ENCODE peak calls at places on chromosome 20, in seven cellular contexts. S is SK-N-SH, R is GM12892, G is GM12891, K is HepG2, F is GM12878, I is H1. X is an unnamed sample.

GRCh38 chr20:37270586-37271420 is 9.2 kb upstream of the GHRH start:
- DNase-seq in K (peak; percentile 75), F (peak; percentile 79), I (no peak), S (no peak), G (peak; percentile 34), R (no peak), X (no peak)

GRCh38 chr20:35048739-35049138 is 43.9 kb downstream of the TRPC4AP start:
- DNase-seq in R (no peak), S (no peak), F (no peak), I (no peak), G (no peak), K (peak; percentile 80), X (no peak)

GRCh38 chr20:49748525-49748838 is 34.8 kb upstream of the B4GALT5 start:
- DNase-seq in S (no peak), K (no peak), F (no peak), G (no peak), R (no peak), I (no peak), X (no peak)

GRCh38 chr20:48875233-48875913 is 46.1 kb upstream of the ARFGEF2 start:
- DNase-seq in R (no peak), G (no peak), K (no peak), F (no peak), I (no peak), S (no peak), X (no peak)

GRCh38 chr20:19890358-19891117 is 126.6 kb upstream of the NAA20 start:
- DNase-seq in K (no peak), R (no peak), S (no peak), G (no peak), F (no peak), I (no peak), X (no peak)

GRCh38 chr20:41631826-41632225 is 13.6 kb upstream of the CHD6 start:
- DNase-seq in K (no peak), S (no peak), G (no peak), I (no peak), R (no peak), F (no peak), X (no peak)

GRCh38 chr20:20363449-20364015 is 4.4 kb upstream of the INSM1 start:
- DNase-seq in K (no peak), S (no peak), I (no peak), G (no peak), F (no peak), R (no peak), X (no peak)

GRCh38 chr20:32574296-32575226 is 10.6 kb downstream of the NOL4L start:
- DNase-seq in S (no peak), I (no peak), K (no peak), F (no peak), R (no peak), G (no peak), X (peak; percentile 93)

GRCh38 chr20:44688053-44688625 is 27.0 kb upstream of the CCN5 start:
- DNase-seq in R (no peak), I (no peak), K (no peak), G (no peak), F (no peak), S (no peak), X (no peak)

GRCh38 chr20:24981282-24981681 is 11.3 kb downstream of the APMAP start:
- DNase-seq in G (no peak), K (no peak), I (no peak), S (no peak), F (no peak), R (no peak), X (no peak)

GRCh38 chr20:49583669-49584417 is 15.9 kb upstream of the PTGIS start:
- DNase-seq in S (no peak), I (no peak), K (peak; percentile 97), G (no peak), R (no peak), F (no peak), X (peak; percentile 77)

GRCh38 chr20:44089987-44090674 is 96.9 kb downstream of the JPH2 start:
- DNase-seq in R (no peak), S (no peak), K (peak; percentile 25), G (no peak), I (no peak), F (peak; percentile 57), X (peak; percentile 56)

GRCh38 chr20:6533321-6533720 is 234.2 kb upstream of the BMP2 start:
- DNase-seq in I (no peak), G (no peak), S (no peak), K (no peak), R (no peak), F (no peak), X (no peak)

GRCh38 chr20:43939762-43940121 is 25.1 kb downstream of the TOX2 start:
- DNase-seq in S (no peak), R (no peak), K (no peak), I (no peak), F (no peak), G (no peak), X (no peak)

GRCh38 chr20:15327123-15327522 is 989.7 kb upstream of the FLRT3 start:
- DNase-seq in I (no peak), R (no peak), G (no peak), S (no peak), K (no peak), F (no peak), X (no peak)

GRCh38 chr20:47792021-47792618 is 6.8 kb upstream of the SULF2 start:
- DNase-seq in G (no peak), S (no peak), I (no peak), R (no peak), F (no peak), K (no peak), X (no peak)
- TF ChIP-seq TAF1 in G (no peak), S (no peak), I (no peak), R (no peak), F (no peak), K (no peak), X (no peak)

GRCh38 chr20:58021481-58021880 is 207.0 kb downstream of the ANKRD60 start:
- DNase-seq in F (no peak), I (no peak), R (no peak), G (no peak), K (no peak), S (peak; percentile 59), X (peak; percentile 87)

GRCh38 chr20:58023781-58024180 is 204.7 kb downstream of the ANKRD60 start:
- DNase-seq in S (no peak), I (no peak), K (no peak), F (no peak), R (no peak), G (no peak), X (no peak)

GRCh38 chr20:58022711-58023110 is 205.7 kb downstream of the ANKRD60 start:
- DNase-seq in R (no peak), G (no peak), F (no peak), K (no peak), S (no peak), I (no peak), X (no peak)

GRCh38 chr20:58024241-58024721 is 204.2 kb downstream of the ANKRD60 start:
- DNase-seq in I (no peak), R (no peak), K (no peak), G (no peak), F (no peak), S (no peak), X (no peak)

DNA sequence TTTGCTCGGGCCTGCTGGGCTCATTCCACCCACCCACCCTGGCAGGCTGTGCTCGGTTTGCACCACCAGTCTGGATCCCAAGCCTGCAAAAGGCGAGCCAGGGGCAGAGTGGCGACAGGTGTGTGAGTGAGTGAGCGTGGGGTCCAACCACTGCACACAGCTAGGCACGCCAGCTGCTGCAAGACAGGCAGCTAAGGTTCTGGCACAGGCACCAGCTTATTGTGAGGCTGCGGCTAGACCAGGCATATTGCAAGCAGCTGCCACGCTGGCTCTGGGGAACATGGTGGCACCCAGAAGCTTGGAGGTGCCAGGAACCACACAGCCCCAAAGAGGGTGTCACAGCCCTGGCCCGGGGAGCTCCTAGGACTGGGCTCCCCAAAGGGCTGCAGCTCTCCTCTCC is 205.1 kb downstream of the ANKRD60 start:
- DNase-seq in I (no peak), S (no peak), G (no peak), K (no peak), F (no peak), R (no peak), X (no peak)
- TF ChIP-seq TAF1 in I (no peak), S (no peak), G (no peak), K (no peak), F (no peak), R (no peak), X (no peak)

GRCh38 chr20:57653910-57654309 is 33.7 kb upstream of the ZBP1 start:
- DNase-seq in R (peak; percentile 13), F (no peak), K (no peak), S (peak; percentile 29), I (no peak), G (no peak), X (no peak)

GRCh38 chr20:57652865-57653545 is 32.8 kb upstream of the ZBP1 start:
- DNase-seq in F (no peak), G (peak; percentile 7), K (no peak), I (no peak), S (peak; percentile 32), R (peak; percentile 29), X (no peak)

GRCh38 chr20:57653546-57653900 is 33.3 kb upstream of the ZBP1 start:
- DNase-seq in I (no peak), R (peak; percentile 15), F (no peak), S (peak; percentile 14), K (no peak), G (no peak), X (no peak)

GRCh38 chr20:57650756-57651483 is 30.7 kb upstream of the ZBP1 start:
- DNase-seq in I (no peak), G (no peak), K (no peak), F (no peak), R (no peak), S (peak; percentile 8), X (no peak)

DNA sequence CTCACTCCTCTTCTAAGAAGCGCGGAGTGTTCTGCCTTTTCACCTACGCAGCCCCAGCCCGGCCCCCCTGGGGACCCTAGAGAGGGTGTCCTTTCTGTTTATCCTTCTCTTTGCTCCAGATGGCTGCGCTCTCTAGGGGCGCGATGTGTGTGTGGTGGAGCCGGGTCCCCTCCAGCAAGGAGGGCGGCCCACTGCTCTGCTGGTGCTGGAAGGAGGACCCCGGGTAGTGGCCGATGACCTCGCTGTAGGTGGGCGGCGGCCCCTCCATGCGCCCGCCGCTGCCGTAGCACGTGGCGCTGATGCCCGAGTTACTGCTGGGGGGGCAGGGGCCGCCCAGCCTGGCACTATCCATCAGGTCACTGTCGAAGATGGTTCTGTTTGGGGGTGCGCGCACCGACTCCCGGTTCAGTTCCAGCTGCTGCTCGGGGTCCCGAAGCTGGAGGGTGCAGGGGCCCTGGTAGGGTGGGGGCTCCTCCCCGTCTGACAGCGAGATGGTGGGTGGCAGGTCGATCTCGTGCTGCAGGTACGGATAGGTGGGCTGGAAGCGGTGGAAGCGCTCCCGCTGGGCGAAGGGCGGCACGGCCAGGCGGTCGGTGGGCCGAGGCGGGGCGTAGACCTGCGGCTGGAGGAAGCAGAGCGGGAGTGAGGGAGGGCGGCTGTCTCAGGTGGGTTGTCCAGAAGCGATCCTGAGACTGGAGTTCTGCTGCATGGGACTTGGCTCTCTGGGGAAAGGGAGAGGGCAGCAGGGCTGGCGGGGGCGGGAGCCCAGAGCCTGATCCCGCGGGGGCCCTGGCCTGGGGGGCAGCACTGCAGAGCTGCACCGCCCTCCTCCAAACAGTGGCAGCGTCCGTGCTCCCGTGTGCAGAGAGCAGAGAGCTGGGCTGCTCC is 32.0 kb upstream of the ZBP1 start:
- DNase-seq in K (no peak), R (peak; percentile 9), S (peak; percentile 22), F (no peak), G (peak; percentile 5), I (no peak), X (no peak)
- TF ChIP-seq TAF1 in K (no peak), R (no peak), S (no peak), F (no peak), G (no peak), I (no peak), X (no peak)

GRCh38 chr20:60926831-60927230 is 325.2 kb upstream of the CDH4 start:
- DNase-seq in K (no peak), G (no peak), I (no peak), F (no peak), S (no peak), R (no peak), X (no peak)

GRCh38 chr20:60921021-60921622 is 330.9 kb upstream of the CDH4 start:
- DNase-seq in I (no peak), F (no peak), G (no peak), S (no peak), R (no peak), K (peak; percentile 35), X (peak; percentile 15)
- TF ChIP-seq TAF1 in I (no peak), F (no peak), G (no peak), S (no peak), R (no peak), K (no peak), X (no peak)

X was measured in K562.